ENCODE peak calls at places on chromosomes 4 and X, in six cellular contexts. P is adrenal gland, K is spleen, N is left ventricle myocardium inferior, O is heart left ventricle, S is testis. V is an unnamed sample.

GRCh38 chr4:40576651-40577480 is 52.8 kb downstream of the RBM47 start:
- DNase-seq in P (peak), K (peak), N (peak), O (peak), S (peak), V (peak)

GRCh38 chrX:44975666-44976263 is 102.8 kb downstream of the KDM6A start:
- DNase-seq in P (no peak), K (no peak), N (no peak), O (no peak), S (no peak), V (no peak)

GRCh38 chr4:6633091-6633906 is 7.2 kb upstream of the MRFAP1 start:
- DNase-seq in P (no peak), K (peak), N (no peak), O (no peak), S (no peak), V (no peak)

GRCh38 chrX:132094169-132094568 is 33.7 kb downstream of the FRMD7 start:
- DNase-seq in P (no peak), K (no peak), N (no peak), O (no peak), S (no peak), V (peak)

GRCh38 chrX:134633832-134634231 is 24.4 kb downstream of the PLAC1 start:
- DNase-seq in P (no peak), K (no peak), N (no peak), O (no peak), S (no peak), V (no peak)

GRCh38 chr4:17324431-17324830 is 187.5 kb downstream of the QDPR start:
- DNase-seq in P (peak), K (no peak), N (no peak), O (no peak), S (peak), V (peak)

GRCh38 chrX:139932077-139932900 is 564 bp downstream of the ATP11C start:
- DNase-seq in P (no peak), K (peak), N (peak), O (peak), S (peak), V (peak)

GRCh38 chrX:22087158-22087557 is 55.0 kb downstream of the PHEX start:
- DNase-seq in P (no peak), K (no peak), N (no peak), O (no peak), S (no peak), V (no peak)

GRCh38 chrX:22095306-22095705 is 63.2 kb downstream of the PHEX start:
- DNase-seq in P (no peak), K (no peak), N (peak), O (peak), S (peak), V (peak)

GRCh38 chrX:139881572-139881971 is 51.3 kb downstream of the ATP11C start:
- DNase-seq in P (no peak), K (no peak), N (no peak), O (no peak), S (no peak), V (no peak)

GRCh38 chr4:147480502-147480890 is 401 bp upstream of the EDNRA start:
- DNase-seq in P (no peak), K (no peak), N (no peak), O (no peak), S (peak), V (no peak)

GRCh38 chr4:147479817-147480216 is 1.1 kb upstream of the EDNRA start:
- DNase-seq in P (peak), K (no peak), N (peak), O (peak), S (no peak), V (no peak)

GRCh38 chr4:147480891-147481576 is at the start of gene EDNRA:
- DNase-seq in P (peak), K (no peak), N (peak), O (peak), S (peak), V (peak)

GRCh38 chr4:147481577-147482109 is 746 bp downstream of the EDNRA start:
- DNase-seq in P (no peak), K (no peak), N (no peak), O (no peak), S (peak), V (peak)

GRCh38 chr4:147482281-147482680 is 1.4 kb downstream of the EDNRA start:
- DNase-seq in P (no peak), K (no peak), N (no peak), O (no peak), S (no peak), V (no peak)
- H3K4me3 ChIP-seq in P (no peak), K (peak), N (peak), O (peak), S (peak), V (peak)

GRCh38 chrX:12999422-12999821 is 24.5 kb downstream of the TMSB4X start:
- DNase-seq in P (no peak), K (no peak), N (no peak), O (no peak), S (no peak), V (no peak)
- H3K27ac ChIP-seq in P (no peak), K (peak), N (peak), O (peak), S (no peak), V (no peak)

DNA sequence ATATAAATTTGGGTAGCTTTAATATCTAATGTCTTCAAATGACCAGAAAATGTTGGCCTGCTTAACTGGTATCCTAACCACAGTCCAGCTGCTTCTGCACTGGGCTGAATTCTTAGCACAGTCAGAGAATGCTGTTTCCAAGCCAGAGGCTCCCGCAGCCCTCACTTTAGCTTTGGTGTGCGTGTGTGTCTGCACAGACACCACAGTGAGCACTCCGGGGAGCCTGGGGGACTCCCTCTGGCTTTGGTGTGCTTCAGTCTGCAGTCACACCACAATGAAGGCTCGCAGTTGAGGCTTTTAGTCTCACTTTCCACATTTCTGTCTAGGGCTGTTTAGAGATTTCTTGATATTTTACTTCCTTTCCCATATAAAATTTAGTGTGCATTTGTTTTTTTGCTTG is 53.6 kb downstream of the APOO start:
- DNase-seq in P (no peak), K (no peak), N (no peak), O (no peak), S (no peak), V (peak)
- H3K4me3 ChIP-seq in P (no peak), K (no peak), N (no peak), O (no peak), S (no peak), V (no peak)

GRCh38 chr4:118848901-118849300 is 13.0 kb upstream of the SEC24D start:
- DNase-seq in P (no peak), K (no peak), N (no peak), O (no peak), S (no peak), V (no peak)
- H3K27ac ChIP-seq in P (no peak), K (no peak), N (no peak), O (no peak), S (no peak), V (no peak)

DNA sequence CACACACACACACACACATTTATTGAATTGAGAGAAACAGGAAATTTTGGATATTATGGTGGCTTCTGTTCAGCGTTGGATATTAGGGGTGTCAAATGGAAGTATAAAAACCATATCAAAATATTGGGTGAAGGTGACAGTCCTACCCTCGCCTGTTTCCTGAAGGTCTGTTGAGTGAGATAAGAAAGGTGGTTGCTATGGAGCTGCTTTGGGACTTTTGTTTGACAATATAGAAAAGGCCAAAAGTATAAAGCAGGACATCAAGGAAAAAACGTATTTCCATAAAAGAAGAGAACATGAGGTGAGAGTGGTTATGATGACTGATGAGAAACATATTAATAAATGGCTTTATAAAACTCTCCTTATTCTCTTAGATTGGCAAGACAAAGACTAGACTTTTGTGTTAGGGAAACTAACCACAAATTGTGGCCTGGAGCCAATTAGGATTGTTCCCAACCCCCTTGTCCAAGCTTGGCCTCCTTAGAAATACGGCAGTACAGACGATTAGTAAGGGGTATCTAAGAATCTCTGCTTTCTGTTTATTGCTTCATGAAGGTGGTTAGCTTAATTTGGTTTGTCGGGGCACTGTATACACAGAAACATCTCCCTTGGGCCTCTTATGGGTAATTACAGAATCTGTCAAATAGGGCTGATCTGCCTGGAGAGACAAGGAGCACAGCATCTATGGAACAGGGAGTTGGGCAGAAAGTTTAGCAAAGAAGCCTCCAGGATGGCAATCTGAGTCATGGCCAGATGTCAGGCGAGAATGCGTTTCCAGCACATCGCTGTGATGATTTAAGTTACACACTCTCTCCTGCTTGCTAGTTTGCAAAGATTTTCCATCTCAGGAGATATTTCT is 198.0 kb downstream of the CBR4 start:
- DNase-seq in P (no peak), K (no peak), N (no peak), O (no peak), S (no peak), V (no peak)
- H3K4me3 ChIP-seq in P (no peak), K (no peak), N (no peak), O (no peak), S (no peak), V (no peak)

GRCh38 chrX:19869195-19869594 is 18.2 kb downstream of the SH3KBP1 start:
- DNase-seq in P (no peak), K (no peak), N (no peak), O (no peak), S (no peak), V (no peak)
- H3K27ac ChIP-seq in P (no peak), K (no peak), N (no peak), O (no peak), S (no peak), V (no peak)

V was measured in cardiac muscle cell.